ENCODE peak calls at places on chromosomes 11 and 22, in ten cellular contexts. S is AG08395, H is GM03348, E is ureter, K is pancreas, J is amniotic stem cell, U is EH, O is mesenteric fat pad, X is COR-L47, M is T-helper 1 cell. V is an unnamed sample.

GRCh38 chr22:46791201-46791731 is 28.8 kb downstream of the TBC1D22A start:
- DNase-seq in S (peak), H (peak), E (no peak), K (no peak), J (no peak), U (peak), O (no peak), X (no peak), M (peak), V (no peak)

GRCh38 chr11:121476379-121477032 is 23.7 kb upstream of the SORL1-AS1 start:
- DNase-seq in S (no peak), H (no peak), E (no peak), K (no peak), J (no peak), U (no peak), O (no peak), X (peak), M (no peak), V (no peak)

GRCh38 chr11:111379500-111380136 is 543 bp upstream of the POU2AF1 start:
- DNase-seq in S (no peak), H (no peak), E (no peak), K (no peak), J (no peak), U (no peak), O (no peak), X (no peak), M (no peak), V (no peak)

GRCh38 chr11:3914807-3915206 is 59.3 kb downstream of the STIM1 start:
- DNase-seq in S (no peak), H (no peak), E (no peak), K (no peak), J (no peak), U (peak), O (no peak), X (no peak), M (no peak), V (no peak)

GRCh38 chr11:20053572-20053971 is 106.7 kb downstream of the DBX1 start:
- DNase-seq in S (no peak), H (no peak), E (no peak), K (no peak), J (no peak), U (no peak), O (no peak), X (no peak), M (no peak), V (no peak)

GRCh38 chr11:8294251-8294935 is 30.7 kb upstream of the LMO1 start:
- DNase-seq in S (no peak), H (no peak), E (no peak), K (no peak), J (no peak), U (no peak), O (peak), X (no peak), M (no peak), V (peak)

GRCh38 chr11:119091966-119092879 is 7.5 kb downstream of the HMBS start:
- DNase-seq in S (no peak), H (no peak), E (no peak), K (no peak), J (no peak), U (peak), O (no peak), X (no peak), M (no peak), V (no peak)

GRCh38 chr11:89436071-89436470 is 55.1 kb downstream of the NOX4 start:
- DNase-seq in S (no peak), H (peak), E (no peak), K (no peak), J (no peak), U (peak), O (no peak), X (no peak), M (no peak), V (no peak)

GRCh38 chr22:46233231-46233630 is 16.9 kb downstream of the CDPF1 start:
- DNase-seq in S (no peak), H (peak), E (no peak), K (peak), J (peak), U (no peak), O (peak), X (no peak), M (no peak), V (no peak)

GRCh38 chr22:19419464-19420178 is 11.9 kb downstream of the HIRA start:
- DNase-seq in S (no peak), H (no peak), E (no peak), K (no peak), J (no peak), U (no peak), O (no peak), X (no peak), M (no peak), V (no peak)

GRCh38 chr11:103420593-103420992 is 311.4 kb downstream of the DYNC2H1 start:
- DNase-seq in S (no peak), H (no peak), E (no peak), K (no peak), J (no peak), U (peak), O (no peak), X (no peak), M (no peak), V (no peak)

GRCh38 chr11:130645164-130645859 is 196.9 kb downstream of the ADAMTS15 start:
- DNase-seq in S (no peak), H (no peak), E (no peak), K (no peak), J (no peak), U (no peak), O (no peak), X (no peak), M (no peak), V (no peak)

GRCh38 chr11:128517457-128518230 is 69.7 kb downstream of the ETS1 start:
- DNase-seq in S (peak), H (peak), E (no peak), K (no peak), J (no peak), U (peak), O (no peak), X (no peak), M (no peak), V (no peak)

GRCh38 chr11:97732011-97732632 is 1288.6 kb upstream of the CNTN5 start:
- DNase-seq in S (no peak), H (no peak), E (no peak), K (no peak), J (no peak), U (no peak), O (no peak), X (no peak), M (no peak), V (no peak)

GRCh38 chr22:27780161-27780575 is 21.4 kb downstream of the MN1 start:
- DNase-seq in S (no peak), H (peak), E (no peak), K (no peak), J (no peak), U (peak), O (no peak), X (no peak), M (no peak), V (peak)

GRCh38 chr11:15815246-15816209 is 540.8 kb downstream of the SOX6 start:
- DNase-seq in S (no peak), H (no peak), E (no peak), K (no peak), J (no peak), U (peak), O (no peak), X (no peak), M (no peak), V (no peak)

GRCh38 chr11:63945482-63946163 is 6.8 kb downstream of the NAA40 start:
- DNase-seq in S (peak), H (peak), E (peak), K (peak), J (no peak), U (peak), O (no peak), X (peak), M (no peak), V (peak)

GRCh38 chr11:119709638-119710346 is 19.2 kb downstream of the NECTIN1 start:
- DNase-seq in S (peak), H (no peak), E (no peak), K (no peak), J (no peak), U (peak), O (no peak), X (no peak), M (no peak), V (peak)

GRCh38 chr22:23065495-23066122 is 4.7 kb upstream of the GNAZ start:
- DNase-seq in S (no peak), H (no peak), E (peak), K (peak), J (no peak), U (no peak), O (peak), X (no peak), M (no peak), V (peak)

GRCh38 chr22:46564084-46564714 is 26.8 kb upstream of the CELSR1 start:
- DNase-seq in S (no peak), H (no peak), E (no peak), K (no peak), J (no peak), U (no peak), O (no peak), X (no peak), M (no peak), V (no peak)

GRCh38 chr11:122517403-122518379 is 137.8 kb upstream of the UBASH3B start:
- DNase-seq in S (no peak), H (no peak), E (no peak), K (no peak), J (no peak), U (no peak), O (no peak), X (no peak), M (no peak), V (no peak)

GRCh38 chr22:48210812-48211211 is 1448.4 kb downstream of the TBC1D22A start:
- DNase-seq in S (no peak), H (no peak), E (no peak), K (no peak), J (no peak), U (no peak), O (no peak), X (no peak), M (no peak), V (no peak)

GRCh38 chr11:8512547-8512946 is 81.5 kb downstream of the STK33 start:
- DNase-seq in S (no peak), H (no peak), E (no peak), K (no peak), J (no peak), U (no peak), O (no peak), X (no peak), M (no peak), V (no peak)

GRCh38 chr11:79949574-79949973 is 508.7 kb upstream of the TENM4 start:
- DNase-seq in S (no peak), H (no peak), E (no peak), K (no peak), J (no peak), U (no peak), O (no peak), X (no peak), M (no peak), V (no peak)

GRCh38 chr11:132456735-132457328 is 1075.5 kb downstream of the OPCML start:
- DNase-seq in S (no peak), H (no peak), E (no peak), K (no peak), J (no peak), U (no peak), O (no peak), X (no peak), M (no peak), V (no peak)

GRCh38 chr11:13929551-13929950 is 33.0 kb upstream of the SPON1 start:
- DNase-seq in S (no peak), H (no peak), E (no peak), K (no peak), J (no peak), U (no peak), O (no peak), X (no peak), M (no peak), V (no peak)

GRCh38 chr22:47014946-47015345 is 252.5 kb downstream of the TBC1D22A start:
- DNase-seq in S (no peak), H (no peak), E (no peak), K (no peak), J (no peak), U (no peak), O (peak), X (no peak), M (no peak), V (no peak)

GRCh38 chr11:31655483-31655882 is 145.9 kb downstream of the ELP4 start:
- DNase-seq in S (peak), H (peak), E (no peak), K (no peak), J (peak), U (peak), O (no peak), X (no peak), M (no peak), V (no peak)

GRCh38 chr11:15967966-15968365 is 388.4 kb downstream of the SOX6 start:
- DNase-seq in S (no peak), H (no peak), E (no peak), K (no peak), J (no peak), U (peak), O (no peak), X (no peak), M (no peak), V (no peak)

GRCh38 chr11:6755303-6755952 is 16.3 kb downstream of the OR2AG2 start:
- DNase-seq in S (peak), H (peak), E (no peak), K (peak), J (no peak), U (peak), O (no peak), X (no peak), M (no peak), V (peak)

GRCh38 chr11:115301029-115301428 is 203.2 kb downstream of the CADM1 start:
- DNase-seq in S (peak), H (no peak), E (no peak), K (no peak), J (no peak), U (peak), O (no peak), X (no peak), M (no peak), V (no peak)

GRCh38 chr11:112355726-112356125 is 95.1 kb upstream of the PLET1 start:
- DNase-seq in S (no peak), H (peak), E (no peak), K (no peak), J (no peak), U (peak), O (no peak), X (peak), M (no peak), V (peak)

GRCh38 chr11:46896719-46897406 is 21.5 kb downstream of the LRP4 start:
- DNase-seq in S (no peak), H (no peak), E (no peak), K (no peak), J (peak), U (peak), O (no peak), X (peak), M (no peak), V (peak)

GRCh38 chr11:87397250-87397649 is 359.5 kb downstream of the TMEM135 start:
- DNase-seq in S (no peak), H (no peak), E (no peak), K (no peak), J (no peak), U (no peak), O (no peak), X (no peak), M (no peak), V (no peak)

GRCh38 chr11:47552086-47552580 is 799 bp downstream of the CELF1 start:
- DNase-seq in S (peak), H (peak), E (no peak), K (no peak), J (no peak), U (peak), O (no peak), X (no peak), M (no peak), V (peak)

GRCh38 chr11:97610000-97610399 is 1220.2 kb downstream of the JRKL start:
- DNase-seq in S (no peak), H (no peak), E (no peak), K (no peak), J (no peak), U (no peak), O (no peak), X (no peak), M (no peak), V (no peak)

GRCh38 chr11:64710418-64711137 is 12.4 kb downstream of the NRXN2 start:
- DNase-seq in S (no peak), H (no peak), E (no peak), K (no peak), J (no peak), U (peak), O (no peak), X (no peak), M (no peak), V (no peak)

GRCh38 chr11:36577859-36578258 is 10.1 kb downstream of the RAG1 start:
- DNase-seq in S (peak), H (peak), E (no peak), K (no peak), J (no peak), U (peak), O (no peak), X (no peak), M (no peak), V (no peak)